ENCODE peak calls at places on chromosomes 6 and 20, in nine cellular contexts. N, H, S, T, U, Q, I, O and E are unnamed samples.

GRCh38 chr6:47160702-47161101 is 118.6 kb upstream of the ADGRF1 start:
- DNase-seq in N (no peak), H (no peak), S (no peak), T (no peak), U (no peak), Q (no peak), I (no peak), O (no peak), E (no peak)

GRCh38 chr20:63057133-63058117 is 50.7 kb upstream of the BHLHE23 start:
- DNase-seq in N (no peak), H (no peak), S (no peak), T (no peak), U (peak), Q (peak), I (no peak), O (no peak), E (no peak)

GRCh38 chr20:64065973-64066341 is 3.0 kb downstream of the TCEA2 start:
- DNase-seq in N (no peak), H (peak), S (no peak), T (peak), U (peak), Q (peak), I (no peak), O (peak), E (peak)

GRCh38 chr20:37417146-37417856 is 71.4 kb downstream of the SRC start:
- DNase-seq in N (no peak), H (no peak), S (no peak), T (no peak), U (peak), Q (no peak), I (no peak), O (no peak), E (no peak)

GRCh38 chr6:133504761-133505160 is 263.6 kb downstream of the EYA4 start:
- DNase-seq in N (no peak), H (no peak), S (no peak), T (no peak), U (no peak), Q (no peak), I (no peak), O (no peak), E (no peak)

GRCh38 chr6:96235927-96236326 is 220.2 kb downstream of the FUT9 start:
- DNase-seq in N (no peak), H (no peak), S (no peak), T (peak), U (no peak), Q (no peak), I (no peak), O (no peak), E (no peak)

GRCh38 chr20:36301359-36302119 is 4.6 kb upstream of the DLGAP4 start:
- DNase-seq in N (peak), H (no peak), S (no peak), T (no peak), U (no peak), Q (no peak), I (no peak), O (no peak), E (no peak)

GRCh38 chr6:37324131-37325033 is 29.4 kb upstream of the RNF8 start:
- DNase-seq in N (no peak), H (peak), S (peak), T (peak), U (peak), Q (peak), I (no peak), O (peak), E (peak)

GRCh38 chr6:107607109-107607508 is 117.2 kb downstream of the SOBP start:
- DNase-seq in N (no peak), H (no peak), S (no peak), T (no peak), U (no peak), Q (no peak), I (peak), O (no peak), E (no peak)

GRCh38 chr6:1856381-1856780 is 246.7 kb downstream of the FOXC1 start:
- DNase-seq in N (no peak), H (no peak), S (no peak), T (peak), U (peak), Q (no peak), I (peak), O (no peak), E (no peak)